ENCODE peak calls at places on chromosomes 3 and 15, in five cellular contexts. O is nephron progenitor cell; T is GM20000; B is stimulated activated CD4-positive, alpha-beta T cell treated with anti-CD3 and anti-CD28 coated beads, Interleukin-1b, Interleukin-23, amount 100 ng/mL, for 48 hours; P is lower leg skin. X is an unnamed sample.

GRCh38 chr15:57237282-57237642 is 139.0 kb upstream of the CGNL1 start:
- DNase-seq in B (no peak), P (no peak), O (no peak), T (no peak), X (no peak)

GRCh38 chr15:39936187-39936586 is 2.3 kb downstream of the EIF2AK4 start:
- DNase-seq in O (no peak), T (no peak), P (no peak), B (no peak), X (no peak)

GRCh38 chr3:102059145-102059943 is 210.0 kb downstream of the NFKBIZ start:
- DNase-seq in B (no peak), O (no peak), P (no peak), T (peak; percentile 59), X (peak; percentile 65)

GRCh38 chr3:102038477-102039142 is 189.3 kb downstream of the NFKBIZ start:
- DNase-seq in B (no peak), P (no peak), O (no peak), T (peak; percentile 50), X (peak; percentile 48)

GRCh38 chr3:71436337-71436736 is 147.2 kb downstream of the FOXP1 start:
- DNase-seq in B (no peak), O (no peak), T (no peak), P (no peak), X (no peak)

GRCh38 chr15:39720721-39721611 is 61.7 kb downstream of the FSIP1 start:
- DNase-seq in B (no peak), P (no peak), T (no peak), O (no peak), X (no peak)

GRCh38 chr3:188111002-188111584 is 42.9 kb upstream of the LPP start:
- DNase-seq in T (no peak), O (no peak), B (no peak), P (no peak), X (no peak)

GRCh38 chr15:42933886-42934667 is 13.5 kb upstream of the TTBK2 start:
- DNase-seq in B (no peak), O (no peak), P (no peak), T (no peak), X (no peak)

GRCh38 chr3:101829066-101829830 is 20.1 kb upstream of the NFKBIZ start:
- DNase-seq in O (no peak), P (peak; percentile 72), B (peak; percentile 67), T (no peak), X (no peak)

GRCh38 chr3:33318709-33319380 is 41.6 kb downstream of the FBXL2 start:
- DNase-seq in B (no peak), P (no peak), T (no peak), O (no peak), X (no peak)

GRCh38 chr3:99249627-99250026 is 348.1 kb upstream of the DCBLD2 start:
- DNase-seq in O (no peak), T (no peak), B (no peak), P (no peak), X (no peak)

GRCh38 chr3:124887177-124887995 is at the start of gene ITGB5:
- DNase-seq in O (peak; percentile 89), B (peak; percentile 25), T (peak; percentile 79), P (peak; percentile 82), X (peak; percentile 64)

GRCh38 chr3:51389423-51390183 is 1.5 kb upstream of the RBM15B start:
- DNase-seq in P (peak; percentile 37), T (peak; percentile 75), O (peak; percentile 70), B (peak; percentile 48), X (peak; percentile 52)

GRCh38 chr3:150216041-150216811 is 191.9 kb upstream of the TSC22D2 start:
- DNase-seq in O (no peak), B (no peak), T (no peak), P (no peak), X (no peak)

GRCh38 chr3:41808152-41808551 is 153.8 kb downstream of the ULK4 start:
- DNase-seq in O (no peak), B (no peak), P (no peak), T (no peak), X (no peak)

GRCh38 chr15:52255008-52255407 is 40.6 kb downstream of the MYO5C start:
- DNase-seq in O (no peak), P (no peak), T (no peak), B (no peak), X (no peak)

GRCh38 chr15:72599855-72600464 is 54.5 kb upstream of the GOLGA6B start:
- DNase-seq in B (no peak), P (no peak), O (peak; percentile 43), T (peak; percentile 46), X (peak; percentile 45)

GRCh38 chr3:121658716-121659435 is 1.8 kb downstream of the HCLS1 start:
- DNase-seq in T (no peak), O (no peak), B (no peak), P (no peak), X (no peak)

GRCh38 chr15:48317221-48317620 is 14.0 kb upstream of the DUT start:
- DNase-seq in B (no peak), O (no peak), T (no peak), P (no peak), X (no peak)

GRCh38 chr3:23991236-23992050 is 46.4 kb downstream of the NR1D2 start:
- DNase-seq in T (no peak), P (no peak), O (no peak), B (no peak), X (no peak)

GRCh38 chr3:185658504-185658912 is 72.4 kb downstream of the SENP2 start:
- DNase-seq in T (no peak), O (no peak), B (peak; percentile 11), P (peak; percentile 87), X (no peak)

GRCh38 chr3:115146418-115147328 is at the start of gene ZBTB20:
- DNase-seq in B (peak; percentile 73), T (peak; percentile 79), O (no peak), P (peak; percentile 51), X (peak; percentile 66)

GRCh38 chr3:161403251-161403650 is 31.9 kb upstream of the SPTSSB start:
- DNase-seq in O (no peak), B (no peak), P (no peak), T (no peak), X (no peak)

GRCh38 chr3:9408546-9408945 is 11.1 kb downstream of the SETD5 start:
- DNase-seq in P (no peak), O (no peak), T (no peak), B (no peak), X (no peak)

GRCh38 chr3:81027344-81027743 is 734.1 kb downstream of the GBE1 start:
- DNase-seq in T (no peak), B (no peak), P (no peak), O (no peak), X (no peak)

GRCh38 chr3:58287354-58287753 is 18.7 kb upstream of the RPP14 start:
- DNase-seq in P (no peak), B (no peak), T (no peak), O (no peak), X (no peak)